ENCODE peak calls at places on chromosomes 12 and 14, in six cellular contexts. K, C, U, H, M and P are unnamed samples.

GRCh38 chr14:92610849-92611271 is 97.3 kb downstream of the RIN3 start:
- DNase-seq in C (no peak), U (peak), H (no peak), K (no peak), M (no peak), P (no peak)

GRCh38 chr14:24127673-24128072 is 2.8 kb upstream of the FITM1 start:
- DNase-seq in U (no peak), H (no peak), K (no peak), M (no peak), C (no peak), P (no peak)

GRCh38 chr12:29754235-29755189 is 29.2 kb downstream of the TMTC1 start:
- DNase-seq in M (no peak), K (no peak), C (no peak), U (peak), H (no peak), P (no peak)

GRCh38 chr14:88518592-88519512 is 36.0 kb downstream of the PTPN21 start:
- DNase-seq in M (no peak), H (no peak), K (peak), U (peak), C (no peak), P (no peak)

GRCh38 chr12:107522692-107523477 is 162.7 kb upstream of the PWP1 start:
- DNase-seq in K (peak), C (peak), U (no peak), H (no peak), M (peak), P (peak)

GRCh38 chr12:66048843-66049537 is 81.6 kb downstream of the LLPH start:
- DNase-seq in K (peak), U (no peak), C (no peak), M (peak), H (no peak), P (no peak)

GRCh38 chr14:105346880-105347586 is 32.5 kb downstream of the PACS2 start:
- DNase-seq in M (no peak), C (no peak), H (no peak), K (no peak), U (no peak), P (no peak)

GRCh38 chr12:34406996-34407300 is 384.7 kb downstream of the ALG10 start:
- DNase-seq in U (no peak), C (no peak), M (no peak), K (no peak), H (no peak), P (no peak)

GRCh38 chr12:23576372-23576771 is 373.1 kb downstream of the SOX5 start:
- DNase-seq in C (no peak), K (no peak), U (no peak), H (no peak), M (no peak), P (no peak)

GRCh38 chr12:16607895-16608294 is 1.9 kb upstream of the LMO3 start:
- DNase-seq in K (no peak), H (no peak), C (no peak), M (no peak), U (no peak), P (no peak)

GRCh38 chr14:93544212-93544611 is 113.5 kb downstream of the UNC79 start:
- DNase-seq in K (no peak), H (no peak), C (no peak), U (no peak), M (no peak), P (no peak)

GRCh38 chr14:105537580-105538474 is 11.4 kb downstream of the TMEM121 start:
- DNase-seq in C (peak), H (no peak), M (no peak), U (no peak), K (no peak), P (peak)

GRCh38 chr14:90416649-90417237 is 19.9 kb downstream of the CALM1 start:
- DNase-seq in H (no peak), M (no peak), U (peak), C (no peak), K (no peak), P (no peak)

GRCh38 chr14:77203611-77204456 is 22.2 kb downstream of the TMEM63C start:
- DNase-seq in C (no peak), K (no peak), H (no peak), M (no peak), U (no peak), P (no peak)

GRCh38 chr14:100384819-100385813 is 62.0 kb downstream of the SLC25A47 start:
- DNase-seq in K (peak), M (peak), H (no peak), C (no peak), U (peak), P (peak)

GRCh38 chr12:9869307-9870161 is at the start of gene CLEC2B:
- DNase-seq in H (peak), U (peak), M (no peak), K (peak), C (no peak), P (peak)

DNA sequence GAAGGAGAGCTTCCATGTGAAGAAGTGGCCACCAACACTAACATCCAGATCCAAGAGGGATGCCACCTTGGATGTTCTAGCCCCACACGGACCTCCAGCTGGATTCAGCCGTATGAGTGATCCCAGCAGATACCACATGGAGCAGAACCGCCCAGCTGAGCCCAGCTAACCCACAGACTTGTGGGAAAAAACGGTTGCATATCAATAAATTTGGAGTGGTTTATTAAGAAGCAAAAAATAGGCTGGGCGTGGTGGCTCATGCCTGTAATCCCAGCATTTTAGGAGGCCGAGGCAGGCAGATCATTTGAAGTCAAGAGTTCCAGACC is 11.9 kb upstream of the IFT81 start:
- DNase-seq in K (no peak), U (no peak), H (no peak), C (no peak), M (no peak), P (no peak)
- TF ChIP-seq MYC in K (no peak), U (no peak), H (no peak), C (no peak), M (no peak), P (no peak)

DNA sequence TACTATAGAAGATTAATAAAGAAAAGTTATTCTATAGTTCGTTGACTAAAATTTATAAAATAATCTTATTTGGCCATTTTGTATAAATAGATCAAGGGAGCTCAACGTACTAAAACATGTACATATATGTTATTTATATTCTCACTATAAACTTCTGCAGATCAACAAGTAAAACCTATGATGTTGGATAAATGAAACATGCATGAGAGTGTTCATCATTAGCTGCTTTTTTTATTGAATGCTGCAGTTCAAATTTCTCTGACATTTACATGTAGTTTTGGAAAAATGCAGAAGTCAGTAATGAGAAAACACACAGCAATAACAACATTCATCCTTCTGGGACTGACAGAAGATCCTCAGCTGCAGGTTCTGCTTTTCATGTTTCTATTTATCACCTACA is at the start of gene OR6C68:
- DNase-seq in H (no peak), U (no peak), K (no peak), M (no peak), C (no peak), P (no peak)
- TF ChIP-seq MYC in H (no peak), U (no peak), K (no peak), M (no peak), C (no peak), P (no peak)

DNA sequence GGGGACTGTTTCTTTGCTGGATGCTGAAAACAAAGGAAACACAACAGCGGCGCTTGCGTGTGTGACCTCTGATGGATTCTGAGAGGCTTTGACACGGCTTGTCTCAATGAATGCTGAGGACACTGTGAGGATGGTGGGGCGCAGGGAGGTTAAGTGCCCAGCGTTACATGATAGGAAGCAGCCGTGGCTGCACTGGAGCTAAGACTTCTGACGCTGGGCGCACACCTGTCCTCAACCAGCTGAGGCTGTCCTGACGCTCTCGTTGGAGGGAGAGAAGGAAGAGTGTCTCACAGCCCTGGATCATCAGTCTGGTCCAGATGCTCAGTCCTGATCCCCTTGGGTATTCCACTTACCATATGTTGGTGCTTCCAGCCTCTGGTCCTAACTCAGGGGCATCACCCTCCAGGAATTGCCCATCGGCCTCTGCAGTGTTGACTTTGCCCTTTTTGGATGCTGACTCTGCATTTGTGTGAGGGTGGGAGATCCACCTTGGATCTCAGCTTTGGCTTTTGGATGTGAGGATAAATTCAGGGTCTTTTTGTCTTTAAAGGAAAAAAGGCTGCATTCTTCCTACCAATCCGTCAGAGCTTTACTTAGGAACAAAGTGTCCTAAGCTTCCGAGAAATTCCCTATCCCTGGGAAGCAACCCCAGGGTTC is 125.2 kb downstream of the ZNF664 start:
- DNase-seq in H (no peak), K (no peak), C (no peak), U (no peak), M (no peak), P (no peak)
- TF ChIP-seq MYC in H (no peak), K (no peak), C (no peak), U (no peak), M (no peak), P (no peak)

DNA sequence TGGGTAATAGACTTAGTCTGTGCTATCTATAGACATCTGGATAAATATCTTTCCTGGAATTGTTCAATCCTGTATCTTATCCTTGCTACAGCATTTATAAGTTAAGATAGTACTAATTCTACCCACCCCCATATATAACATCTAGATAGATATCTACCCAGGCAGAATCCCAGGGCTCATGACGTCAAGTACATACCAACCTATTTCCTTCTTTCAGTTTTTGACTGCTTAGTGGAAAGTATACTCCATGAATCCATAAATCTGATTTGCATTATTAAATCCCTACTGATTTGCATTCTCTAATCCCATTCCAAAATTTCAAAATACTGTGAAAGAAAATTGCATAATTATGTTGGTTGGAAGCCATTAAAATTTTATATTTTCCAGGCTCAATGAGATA is 111.7 kb downstream of the KITLG start:
- DNase-seq in K (no peak), M (no peak), C (no peak), H (no peak), U (no peak), P (no peak)
- TF ChIP-seq MYC in K (no peak), M (no peak), C (no peak), H (no peak), U (no peak), P (no peak)